ENCODE peak calls at places on chromosomes 12 and 14, in four cellular contexts. D is fibroblast of mammary gland, Z is lung, V is lower leg skin. E is an unnamed sample.

GRCh38 chr12:109680521-109681030 is 33.0 kb upstream of the FAM222A start:
- DNase-seq in D (no peak), Z (no peak), V (no peak), E (no peak)

GRCh38 chr14:90576981-90577660 is 180.3 kb downstream of the CALM1 start:
- DNase-seq in D (peak; percentile 15), Z (no peak), V (no peak), E (no peak)

GRCh38 chr12:480831-481230 is 21.1 kb downstream of the B4GALNT3 start:
- DNase-seq in D (peak; percentile 31), Z (no peak), V (no peak), E (no peak)

GRCh38 chr12:100554608-100555077 is 18.8 kb upstream of the GAS2L3 start:
- DNase-seq in D (peak; percentile 93), Z (no peak), V (peak; percentile 32), E (peak; percentile 79)

GRCh38 chr12:1855241-1855640 is 34.9 kb downstream of the LRTM2 start:
- DNase-seq in D (peak; percentile 29), Z (no peak), V (no peak), E (peak; percentile 5)

GRCh38 chr14:24613241-24613640 is 3.8 kb upstream of the GZMH start:
- DNase-seq in D (no peak), Z (no peak), V (no peak), E (peak; percentile 55)

GRCh38 chr12:40055776-40056175 is 50.1 kb downstream of the SLC2A13 start:
- DNase-seq in D (no peak), Z (no peak), V (no peak), E (no peak)

GRCh38 chr14:92486881-92487280 is 26.7 kb upstream of the RIN3 start:
- DNase-seq in D (peak; percentile 10), Z (no peak), V (no peak), E (no peak)

GRCh38 chr12:16362550-16362949 is 15.1 kb downstream of the MGST1 start:
- DNase-seq in D (no peak), Z (no peak), V (no peak), E (no peak)

GRCh38 chr14:99393059-99393655 is 87.5 kb downstream of the SETD3 start:
- DNase-seq in D (peak; percentile 38), Z (no peak), V (peak; percentile 4), E (peak; percentile 62)

GRCh38 chr12:109182041-109182839 is 65.9 kb downstream of the ACACB start:
- DNase-seq in D (no peak), Z (no peak), V (no peak), E (no peak)

GRCh38 chr12:56029166-56029519 is 8.3 kb downstream of the IKZF4 start:
- DNase-seq in D (peak; percentile 74), Z (no peak), V (no peak), E (peak; percentile 60)

DNA sequence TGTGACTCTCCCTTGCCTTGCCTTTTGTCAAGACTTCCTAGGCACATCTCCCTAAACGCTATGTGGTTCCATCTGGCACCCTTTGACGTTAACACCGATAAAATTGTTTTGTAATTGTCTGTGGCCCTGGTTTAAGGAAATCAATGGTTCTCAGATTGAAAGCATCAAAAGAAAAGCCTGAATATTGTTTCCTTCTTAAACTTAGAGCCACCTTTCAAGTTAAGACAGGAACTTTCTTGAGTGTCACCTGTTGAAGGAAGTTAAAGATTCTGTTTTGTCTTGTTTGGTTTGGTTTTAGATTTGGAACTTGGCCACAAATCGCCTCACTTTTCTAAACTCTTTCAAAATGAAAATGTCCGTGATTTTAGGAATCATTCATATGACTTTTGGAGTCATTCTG is 14.8 kb upstream of the DNAH10 start:
- DNase-seq in D (no peak), Z (no peak), V (no peak), E (no peak)
- TF ChIP-seq CTCF in D (no peak), Z (no peak), V (no peak), E (no peak)

GRCh38 chr12:124053855-124054254 is 80.8 kb downstream of the ZNF664 start:
- DNase-seq in D (peak; percentile 61), Z (peak; percentile 49), V (no peak), E (peak; percentile 55)
- TF ChIP-seq CTCF in D (peak; percentile 57), Z (peak; percentile 60), V (no peak), E (peak; percentile 52)

GRCh38 chr12:69278814-69279782 is 39.7 kb downstream of the CPSF6 start:
- DNase-seq in D (no peak), Z (no peak), V (no peak), E (no peak)

GRCh38 chr12:69287556-69287955 is 48.2 kb downstream of the CPSF6 start:
- DNase-seq in D (no peak), Z (no peak), V (no peak), E (no peak)

DNA sequence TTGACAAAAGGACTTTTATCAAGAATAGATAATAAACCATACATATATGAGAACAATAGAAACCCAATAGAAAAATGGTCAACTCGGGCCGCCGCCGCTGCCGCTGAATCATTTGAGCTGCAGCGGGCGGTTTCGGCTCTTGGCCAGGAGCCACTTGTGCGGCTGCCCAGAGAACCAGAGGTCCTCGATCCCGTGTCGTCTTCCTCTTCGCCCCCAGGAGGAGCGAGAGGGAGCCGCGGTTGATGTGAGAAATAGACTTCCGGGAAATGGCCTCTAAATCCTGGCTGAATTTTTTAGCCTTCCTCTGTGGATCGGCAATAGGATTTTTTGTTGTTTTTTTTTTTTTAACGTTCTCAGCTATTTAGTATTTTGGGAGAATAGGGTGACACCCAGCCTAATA is 44.8 kb downstream of the CPSF6 start:
- DNase-seq in D (peak; percentile 81), Z (peak; percentile 74), V (peak; percentile 49), E (peak; percentile 54)
- TF ChIP-seq CTCF in D (peak; percentile 26), Z (no peak), V (no peak), E (peak; percentile 17)

GRCh38 chr12:11650697-11651281 is 1.3 kb downstream of the ETV6 start:
- DNase-seq in D (peak; percentile 46), Z (no peak), V (no peak), E (peak; percentile 43)
- TF ChIP-seq CTCF in D (no peak), Z (no peak), V (no peak), E (no peak)

DNA sequence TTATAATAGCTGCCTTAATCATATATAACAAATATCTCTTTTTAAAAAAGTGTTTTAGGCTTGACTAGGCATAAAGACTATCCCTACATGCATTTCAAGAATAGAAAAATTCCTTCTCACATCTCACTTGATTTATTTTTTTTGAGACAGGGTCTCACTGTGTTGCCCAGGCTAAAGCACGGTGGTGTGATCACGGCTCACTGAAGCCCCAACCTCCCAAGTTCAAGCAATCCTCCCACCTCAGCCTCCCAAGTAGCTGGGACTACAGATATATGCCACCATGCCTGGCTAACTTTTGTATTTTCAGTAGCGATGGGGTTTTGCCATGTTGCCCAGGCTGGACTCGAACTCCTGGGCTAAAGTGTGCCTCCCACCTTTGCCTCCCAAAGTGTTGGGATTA is 59.4 kb downstream of the WDHD1 start:
- DNase-seq in D (no peak), Z (no peak), V (no peak), E (no peak)
- TF ChIP-seq CTCF in D (no peak), Z (no peak), V (no peak), E (no peak)

DNA sequence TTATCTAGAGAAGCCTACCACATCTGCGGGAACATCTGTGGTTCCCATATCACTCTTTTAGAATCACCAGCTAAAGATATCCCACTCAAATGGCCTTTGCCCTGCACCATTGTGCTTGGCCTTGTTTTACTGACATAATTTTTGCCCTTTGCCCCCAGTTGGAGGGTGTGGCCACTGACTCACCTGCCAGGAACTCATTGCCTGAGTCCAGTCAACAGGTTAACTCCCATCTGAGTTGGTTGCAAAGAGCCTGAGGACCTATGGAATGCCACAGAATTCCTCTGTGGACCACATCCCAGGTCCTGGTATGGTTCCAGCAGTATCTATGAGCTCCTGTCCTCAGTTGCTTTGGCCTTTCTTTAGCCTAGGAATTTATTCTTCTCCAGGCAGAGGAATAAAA is 55.7 kb upstream of the PTGR2 start:
- DNase-seq in D (peak; percentile 54), Z (no peak), V (no peak), E (peak; percentile 72)
- TF ChIP-seq CTCF in D (no peak), Z (no peak), V (no peak), E (no peak)

GRCh38 chr12:8781326-8781725 is 41.1 kb upstream of the A2ML1 start:
- DNase-seq in D (no peak), Z (no peak), V (no peak), E (no peak)

GRCh38 chr12:8784464-8784863 is 38.0 kb upstream of the A2ML1 start:
- DNase-seq in D (no peak), Z (no peak), V (no peak), E (no peak)

GRCh38 chr12:8779281-8779680 is 43.1 kb upstream of the A2ML1 start:
- DNase-seq in D (no peak), Z (no peak), V (no peak), E (no peak)

GRCh38 chr12:8779862-8780261 is 42.6 kb upstream of the A2ML1 start:
- DNase-seq in D (no peak), Z (no peak), V (no peak), E (peak; percentile 27)

GRCh38 chr12:8780389-8780788 is 42.0 kb upstream of the A2ML1 start:
- DNase-seq in D (peak; percentile 42), Z (no peak), V (no peak), E (peak; percentile 64)
- TF ChIP-seq CTCF in D (peak; percentile 40), Z (no peak), V (no peak), E (peak; percentile 78)

GRCh38 chr14:21852061-21852664 is 178.5 kb upstream of the OR4E1 start:
- DNase-seq in D (peak; percentile 37), Z (no peak), V (no peak), E (peak; percentile 54)
- TF ChIP-seq CTCF in D (peak; percentile 75), Z (peak; percentile 6), V (no peak), E (peak; percentile 82)

GRCh38 chr14:76509291-76509690 is 133.4 kb downstream of the ESRRB start:
- DNase-seq in D (no peak), Z (no peak), V (no peak), E (no peak)
- TF ChIP-seq CTCF in D (no peak), Z (no peak), V (no peak), E (no peak)

GRCh38 chr14:54985156-54985555 is 41.7 kb downstream of the WDHD1 start:
- DNase-seq in D (no peak), Z (no peak), V (no peak), E (peak; percentile 84)

GRCh38 chr14:54975856-54976255 is 51.0 kb downstream of the WDHD1 start:
- DNase-seq in D (peak; percentile 10), Z (no peak), V (no peak), E (no peak)

GRCh38 chr14:54979039-54979438 is 47.9 kb downstream of the WDHD1 start:
- DNase-seq in D (no peak), Z (no peak), V (no peak), E (no peak)

GRCh38 chr14:54976316-54976715 is 50.6 kb downstream of the WDHD1 start:
- DNase-seq in D (peak; percentile 82), Z (no peak), V (no peak), E (peak; percentile 50)

GRCh38 chr14:54981698-54982097 is 45.2 kb downstream of the WDHD1 start:
- DNase-seq in D (peak; percentile 32), Z (no peak), V (no peak), E (no peak)
- TF ChIP-seq CTCF in D (peak; percentile 10), Z (no peak), V (no peak), E (no peak)